ENCODE peak calls at places on chromosomes 6 and 20, in seven cellular contexts. R is activated CD8-positive, alpha-beta memory T cell treated with anti-CD3 and anti-CD28 coated beads, Interleukin-2, amount 10 ng/mL, durations not matched to agents 7 days and 5 days; K is iPS-NIHi11; E is endothelial cell of umbilical vein; M is EL; T is psoas muscle; S is transverse colon. I is an unnamed sample.

GRCh38 chr6:39938773-39939381 is 4.6 kb upstream of the MOCS1 start:
- DNase-seq in R (no peak), K (no peak), M (no peak), T (no peak), S (no peak), E (no peak), I (no peak)

GRCh38 chr20:2756056-2756611 is 44.3 kb downstream of the CPXM1 start:
- DNase-seq in E (peak), K (peak), M (peak), T (no peak), S (no peak), R (no peak), I (peak)

GRCh38 chr6:75204959-75205775 is 686 bp downstream of the COL12A1 start:
- DNase-seq in S (peak), R (no peak), E (peak), K (no peak), M (peak), T (peak), I (no peak)

GRCh38 chr6:2037230-2037926 is 208.0 kb downstream of the GMDS start:
- DNase-seq in R (no peak), M (no peak), S (no peak), T (no peak), K (no peak), E (peak), I (no peak)

GRCh38 chr20:9015984-9016324 is 52.9 kb upstream of the PLCB4 start:
- DNase-seq in K (no peak), S (no peak), E (no peak), M (peak), R (no peak), T (no peak), I (no peak)

GRCh38 chr20:60928341-60928740 is 323.7 kb upstream of the CDH4 start:
- DNase-seq in M (no peak), E (no peak), R (no peak), S (no peak), K (no peak), T (no peak), I (no peak)

GRCh38 chr6:116580198-116580597 is 8.9 kb downstream of the RWDD1 start:
- DNase-seq in M (peak), E (no peak), T (no peak), S (no peak), R (no peak), K (no peak), I (no peak)

GRCh38 chr6:34462561-34462971 is 3.3 kb upstream of the PACSIN1 start:
- DNase-seq in T (no peak), S (peak), K (peak), E (no peak), M (peak), R (no peak), I (no peak)

GRCh38 chr20:17226410-17227198 is at the start of gene PCSK2:
- DNase-seq in R (no peak), K (peak), S (peak), M (peak), E (no peak), T (peak), I (no peak)

GRCh38 chr20:19815553-19815991 is 57.5 kb downstream of the RIN2 start:
- DNase-seq in T (peak), S (no peak), M (peak), R (no peak), K (peak), E (peak), I (no peak)

GRCh38 chr6:170448317-170448716 is 104.8 kb downstream of the PSMB1 start:
- DNase-seq in S (no peak), T (no peak), R (no peak), M (no peak), E (no peak), K (no peak), I (no peak)